ENCODE peak calls at places on chromosomes 2 and 18, in seven cellular contexts. One of them, this sample, is unnamed.

GRCh38 chr18:22667616-22668422 is 250.1 kb upstream of the CTAGE1 start:
- DNase-seq in upper lobe of right lung: no peak
- DNase-seq in endothelial cell: no peak
- DNase-seq in type B pancreatic cell: no peak
- DNase-seq in NCI-H510A treated with DMSO at 0.1 percent for 48 hours: no peak
- DNase-seq in astrocyte: peak; percentile 99
- DNase-seq in kidney: no peak
- DNase-seq in this sample: peak; percentile 82

GRCh38 chr2:191115801-191116200 is 35.0 kb downstream of the STAT4 start:
- DNase-seq in upper lobe of right lung: no peak
- DNase-seq in endothelial cell: no peak
- DNase-seq in type B pancreatic cell: no peak
- DNase-seq in NCI-H510A treated with DMSO at 0.1 percent for 48 hours: no peak
- DNase-seq in astrocyte: peak; percentile 23
- DNase-seq in kidney: no peak
- DNase-seq in this sample: no peak

GRCh38 chr2:227479865-227480475 is 8.0 kb downstream of the AGFG1 start:
- DNase-seq in upper lobe of right lung: no peak
- DNase-seq in endothelial cell: no peak
- DNase-seq in type B pancreatic cell: no peak
- DNase-seq in NCI-H510A treated with DMSO at 0.1 percent for 48 hours: no peak
- DNase-seq in astrocyte: no peak
- DNase-seq in kidney: no peak
- DNase-seq in this sample: no peak

GRCh38 chr2:183951636-183952035 is 646.7 kb upstream of the ZNF804A start:
- DNase-seq in upper lobe of right lung: no peak
- DNase-seq in endothelial cell: no peak
- DNase-seq in type B pancreatic cell: no peak
- DNase-seq in NCI-H510A treated with DMSO at 0.1 percent for 48 hours: no peak
- DNase-seq in astrocyte: no peak
- DNase-seq in kidney: no peak
- DNase-seq in this sample: peak; percentile 44

GRCh38 chr2:242017086-242017485 is 147.6 kb downstream of the RTP5 start:
- DNase-seq in upper lobe of right lung: peak; percentile 23
- DNase-seq in endothelial cell: no peak
- DNase-seq in type B pancreatic cell: no peak
- DNase-seq in NCI-H510A treated with DMSO at 0.1 percent for 48 hours: no peak
- DNase-seq in astrocyte: no peak
- DNase-seq in kidney: no peak
- DNase-seq in this sample: no peak

GRCh38 chr2:60819155-60819862 is 62.1 kb upstream of the REL start:
- DNase-seq in upper lobe of right lung: no peak
- DNase-seq in endothelial cell: no peak
- DNase-seq in type B pancreatic cell: peak; percentile 60
- DNase-seq in NCI-H510A treated with DMSO at 0.1 percent for 48 hours: no peak
- DNase-seq in astrocyte: no peak
- DNase-seq in kidney: peak; percentile 78
- DNase-seq in this sample: no peak

GRCh38 chr2:166494140-166494544 is at the start of gene SCN7A:
- DNase-seq in upper lobe of right lung: peak; percentile 83
- DNase-seq in endothelial cell: peak; percentile 32
- DNase-seq in type B pancreatic cell: peak; percentile 72
- DNase-seq in NCI-H510A treated with DMSO at 0.1 percent for 48 hours: peak; percentile 37
- DNase-seq in astrocyte: peak; percentile 54
- DNase-seq in kidney: peak; percentile 73
- DNase-seq in this sample: no peak

GRCh38 chr18:75405341-75405740 is 22.2 kb downstream of the SMIM21 start:
- DNase-seq in upper lobe of right lung: no peak
- DNase-seq in endothelial cell: no peak
- DNase-seq in type B pancreatic cell: no peak
- DNase-seq in NCI-H510A treated with DMSO at 0.1 percent for 48 hours: no peak
- DNase-seq in astrocyte: peak; percentile 49
- DNase-seq in kidney: no peak
- DNase-seq in this sample: no peak

GRCh38 chr2:43010428-43011141 is 215.8 kb downstream of the ZFP36L2 start:
- DNase-seq in upper lobe of right lung: no peak
- DNase-seq in endothelial cell: no peak
- DNase-seq in type B pancreatic cell: no peak
- DNase-seq in NCI-H510A treated with DMSO at 0.1 percent for 48 hours: no peak
- DNase-seq in astrocyte: peak; percentile 35
- DNase-seq in kidney: no peak
- DNase-seq in this sample: peak; percentile 64

GRCh38 chr2:195382186-195382585 is 274.8 kb upstream of the SLC39A10 start:
- DNase-seq in upper lobe of right lung: no peak
- DNase-seq in endothelial cell: no peak
- DNase-seq in type B pancreatic cell: no peak
- DNase-seq in NCI-H510A treated with DMSO at 0.1 percent for 48 hours: no peak
- DNase-seq in astrocyte: no peak
- DNase-seq in kidney: no peak
- DNase-seq in this sample: no peak

GRCh38 chr18:24170389-24170788 is 31.5 kb downstream of the CABYR start:
- DNase-seq in upper lobe of right lung: no peak
- DNase-seq in endothelial cell: no peak
- DNase-seq in type B pancreatic cell: no peak
- DNase-seq in NCI-H510A treated with DMSO at 0.1 percent for 48 hours: no peak
- DNase-seq in astrocyte: no peak
- DNase-seq in kidney: no peak
- DNase-seq in this sample: no peak

GRCh38 chr18:65081786-65082185 is 669.0 kb upstream of the CDH7 start:
- DNase-seq in upper lobe of right lung: no peak
- DNase-seq in endothelial cell: no peak
- DNase-seq in type B pancreatic cell: no peak
- DNase-seq in NCI-H510A treated with DMSO at 0.1 percent for 48 hours: no peak
- DNase-seq in astrocyte: no peak
- DNase-seq in kidney: no peak
- DNase-seq in this sample: no peak

GRCh38 chr2:219592721-219593120 is 4.9 kb upstream of the STK11IP start:
- DNase-seq in upper lobe of right lung: no peak
- DNase-seq in endothelial cell: no peak
- DNase-seq in type B pancreatic cell: no peak
- DNase-seq in NCI-H510A treated with DMSO at 0.1 percent for 48 hours: no peak
- DNase-seq in astrocyte: no peak
- DNase-seq in kidney: no peak
- DNase-seq in this sample: no peak

GRCh38 chr2:111169924-111170323 is 49.2 kb downstream of the BCL2L11 start:
- DNase-seq in upper lobe of right lung: no peak
- DNase-seq in endothelial cell: no peak
- DNase-seq in type B pancreatic cell: no peak
- DNase-seq in NCI-H510A treated with DMSO at 0.1 percent for 48 hours: no peak
- DNase-seq in astrocyte: no peak
- DNase-seq in kidney: no peak
- DNase-seq in this sample: no peak

GRCh38 chr2:58414506-58414905 is 173.4 kb upstream of the FANCL start:
- DNase-seq in upper lobe of right lung: no peak
- DNase-seq in endothelial cell: no peak
- DNase-seq in type B pancreatic cell: no peak
- DNase-seq in NCI-H510A treated with DMSO at 0.1 percent for 48 hours: no peak
- DNase-seq in astrocyte: no peak
- DNase-seq in kidney: no peak
- DNase-seq in this sample: no peak

GRCh38 chr2:212158081-212158480 is 380.5 kb downstream of the ERBB4 start:
- DNase-seq in upper lobe of right lung: no peak
- DNase-seq in endothelial cell: no peak
- DNase-seq in type B pancreatic cell: no peak
- DNase-seq in NCI-H510A treated with DMSO at 0.1 percent for 48 hours: no peak
- DNase-seq in astrocyte: no peak
- DNase-seq in kidney: no peak
- DNase-seq in this sample: no peak

GRCh38 chr18:45324489-45325111 is 290.7 kb upstream of the SLC14A2 start:
- DNase-seq in upper lobe of right lung: no peak
- DNase-seq in endothelial cell: no peak
- DNase-seq in type B pancreatic cell: no peak
- DNase-seq in NCI-H510A treated with DMSO at 0.1 percent for 48 hours: no peak
- DNase-seq in astrocyte: peak; percentile 80
- DNase-seq in kidney: peak; percentile 93
- DNase-seq in this sample: peak; percentile 44

GRCh38 chr2:46076251-46076650 is 221.0 kb upstream of the EPAS1 start:
- DNase-seq in upper lobe of right lung: no peak
- DNase-seq in endothelial cell: no peak
- DNase-seq in type B pancreatic cell: no peak
- DNase-seq in NCI-H510A treated with DMSO at 0.1 percent for 48 hours: no peak
- DNase-seq in astrocyte: peak; percentile 45
- DNase-seq in kidney: no peak
- DNase-seq in this sample: no peak

GRCh38 chr2:101737478-101738240 is 40.2 kb downstream of the MAP4K4 start:
- DNase-seq in upper lobe of right lung: no peak
- DNase-seq in endothelial cell: no peak
- DNase-seq in type B pancreatic cell: no peak
- DNase-seq in NCI-H510A treated with DMSO at 0.1 percent for 48 hours: no peak
- DNase-seq in astrocyte: peak; percentile 34
- DNase-seq in kidney: no peak
- DNase-seq in this sample: peak; percentile 69

GRCh38 chr2:19416083-19416482 is 57.7 kb upstream of the OSR1 start:
- DNase-seq in upper lobe of right lung: no peak
- DNase-seq in endothelial cell: no peak
- DNase-seq in type B pancreatic cell: no peak
- DNase-seq in NCI-H510A treated with DMSO at 0.1 percent for 48 hours: no peak
- DNase-seq in astrocyte: no peak
- DNase-seq in kidney: no peak
- DNase-seq in this sample: no peak

GRCh38 chr2:4047961-4048891 is 344.9 kb downstream of the DCDC2C start:
- DNase-seq in upper lobe of right lung: no peak
- DNase-seq in endothelial cell: no peak
- DNase-seq in type B pancreatic cell: no peak
- DNase-seq in NCI-H510A treated with DMSO at 0.1 percent for 48 hours: no peak
- DNase-seq in astrocyte: no peak
- DNase-seq in kidney: no peak
- DNase-seq in this sample: no peak

GRCh38 chr2:11417946-11418585 is 47.9 kb downstream of the E2F6 start:
- DNase-seq in upper lobe of right lung: no peak
- DNase-seq in endothelial cell: peak; percentile 26
- DNase-seq in type B pancreatic cell: no peak
- DNase-seq in NCI-H510A treated with DMSO at 0.1 percent for 48 hours: no peak
- DNase-seq in astrocyte: no peak
- DNase-seq in kidney: no peak
- DNase-seq in this sample: peak; percentile 8

GRCh38 chr2:234453216-234453615 is 43.7 kb downstream of the ARL4C start:
- DNase-seq in upper lobe of right lung: no peak
- DNase-seq in endothelial cell: no peak
- DNase-seq in type B pancreatic cell: no peak
- DNase-seq in NCI-H510A treated with DMSO at 0.1 percent for 48 hours: no peak
- DNase-seq in astrocyte: no peak
- DNase-seq in kidney: no peak
- DNase-seq in this sample: no peak

GRCh38 chr2:28356095-28356911 is 36.4 kb upstream of the FOSL2 start:
- DNase-seq in upper lobe of right lung: peak; percentile 81
- DNase-seq in endothelial cell: no peak
- DNase-seq in type B pancreatic cell: no peak
- DNase-seq in NCI-H510A treated with DMSO at 0.1 percent for 48 hours: no peak
- DNase-seq in astrocyte: peak; percentile 72
- DNase-seq in kidney: peak; percentile 97
- DNase-seq in this sample: peak; percentile 57

GRCh38 chr2:215849771-215850170 is 163.6 kb downstream of the MREG start:
- DNase-seq in upper lobe of right lung: no peak
- DNase-seq in endothelial cell: no peak
- DNase-seq in type B pancreatic cell: no peak
- DNase-seq in NCI-H510A treated with DMSO at 0.1 percent for 48 hours: no peak
- DNase-seq in astrocyte: no peak
- DNase-seq in kidney: no peak
- DNase-seq in this sample: no peak

GRCh38 chr2:65347913-65348312 is 84.5 kb downstream of the SPRED2 start:
- DNase-seq in upper lobe of right lung: no peak
- DNase-seq in endothelial cell: no peak
- DNase-seq in type B pancreatic cell: no peak
- DNase-seq in NCI-H510A treated with DMSO at 0.1 percent for 48 hours: no peak
- DNase-seq in astrocyte: no peak
- DNase-seq in kidney: no peak
- DNase-seq in this sample: no peak

GRCh38 chr2:15448242-15448839 is 112.8 kb downstream of the NBAS start:
- DNase-seq in upper lobe of right lung: no peak
- DNase-seq in endothelial cell: no peak
- DNase-seq in type B pancreatic cell: no peak
- DNase-seq in NCI-H510A treated with DMSO at 0.1 percent for 48 hours: no peak
- DNase-seq in astrocyte: peak; percentile 34
- DNase-seq in kidney: no peak
- DNase-seq in this sample: no peak

GRCh38 chr2:187900023-187900422 is 345.8 kb upstream of the TFPI start:
- DNase-seq in upper lobe of right lung: no peak
- DNase-seq in endothelial cell: no peak
- DNase-seq in type B pancreatic cell: no peak
- DNase-seq in NCI-H510A treated with DMSO at 0.1 percent for 48 hours: no peak
- DNase-seq in astrocyte: peak; percentile 6
- DNase-seq in kidney: no peak
- DNase-seq in this sample: no peak

GRCh38 chr2:121197369-121198091 is 87.5 kb downstream of the TFCP2L1 start:
- DNase-seq in upper lobe of right lung: peak; percentile 95
- DNase-seq in endothelial cell: no peak
- DNase-seq in type B pancreatic cell: no peak
- DNase-seq in NCI-H510A treated with DMSO at 0.1 percent for 48 hours: no peak
- DNase-seq in astrocyte: peak; percentile 46
- DNase-seq in kidney: peak; percentile 95
- DNase-seq in this sample: peak; percentile 93

GRCh38 chr2:161243873-161244272 is 64.4 kb upstream of the PSMD14 start:
- DNase-seq in upper lobe of right lung: no peak
- DNase-seq in endothelial cell: peak; percentile 15
- DNase-seq in type B pancreatic cell: no peak
- DNase-seq in NCI-H510A treated with DMSO at 0.1 percent for 48 hours: no peak
- DNase-seq in astrocyte: no peak
- DNase-seq in kidney: no peak
- DNase-seq in this sample: no peak

This sample was measured in PC-9.